ENCODE peak calls at places on chromosomes 3 and 15, in ten cellular contexts. O is ovary, S is GM12878, C is uterus, X is heart left ventricle, Y is psoas muscle, E is tibial artery, W is choroid plexus epithelial cell, V is stomach, T is DND-41. K is an unnamed sample.

GRCh38 chr3:120741837-120742197 is 499 bp downstream of the RABL3 start:
- DNase-seq in C (no peak), T (no peak), W (no peak), S (peak; percentile 26), O (no peak), E (no peak), V (peak; percentile 26), Y (no peak), X (no peak), K (no peak)

GRCh38 chr3:10397879-10398278 is 77.0 kb upstream of the SEC13 start:
- DNase-seq in X (no peak), T (no peak), V (no peak), W (no peak), Y (no peak), O (no peak), E (no peak), S (no peak), C (no peak), K (no peak)

GRCh38 chr3:194814878-194815357 is 129.2 kb downstream of the FAM43A start:
- DNase-seq in E (no peak), Y (no peak), S (no peak), C (no peak), O (no peak), X (no peak), V (no peak), T (no peak), W (no peak), K (no peak)

GRCh38 chr3:17070560-17070959 is 185.8 kb downstream of the PLCL2 start:
- DNase-seq in S (no peak), X (peak; percentile 68), T (no peak), C (no peak), Y (peak; percentile 25), O (peak; percentile 38), W (peak; percentile 83), V (no peak), E (peak; percentile 27), K (no peak)

GRCh38 chr15:91867581-91868026 is 14.1 kb downstream of the SLCO3A1 start:
- DNase-seq in E (peak; percentile 69), Y (peak; percentile 75), X (peak; percentile 83), C (peak; percentile 76), W (peak; percentile 31), T (no peak), S (no peak), V (peak; percentile 81), O (peak; percentile 78), K (no peak)

GRCh38 chr3:44125882-44126281 is 115.8 kb upstream of the TOPAZ1 start:
- DNase-seq in C (no peak), E (no peak), O (no peak), W (peak; percentile 23), S (no peak), X (no peak), V (no peak), T (no peak), Y (no peak), K (no peak)

GRCh38 chr15:69593981-69594966 is 141.7 kb downstream of the RPLP1 start:
- DNase-seq in E (peak; percentile 68), V (peak; percentile 92), C (peak; percentile 39), X (peak; percentile 74), W (peak; percentile 73), T (no peak), S (no peak), Y (peak; percentile 41), O (no peak), K (no peak)

GRCh38 chr3:47578691-47579632 is at the start of gene CSPG5:
- DNase-seq in C (no peak), S (no peak), O (peak; percentile 33), Y (peak; percentile 37), E (no peak), T (no peak), V (no peak), X (no peak), W (no peak), K (peak; percentile 27)

GRCh38 chr15:58457466-58457965 is 25.7 kb downstream of the LIPC start:
- DNase-seq in S (peak; percentile 88), W (peak; percentile 72), T (no peak), C (no peak), E (no peak), O (no peak), Y (no peak), X (no peak), V (no peak), K (peak; percentile 79)

GRCh38 chr3:195085356-195086130 is 185.4 kb downstream of the XXYLT1 start:
- DNase-seq in W (no peak), T (no peak), V (no peak), O (no peak), C (no peak), E (no peak), S (no peak), Y (peak; percentile 7), X (peak; percentile 53), K (no peak)

GRCh38 chr3:77038928-77039605 is 832 bp upstream of the ROBO2 start:
- DNase-seq in C (peak; percentile 16), E (no peak), Y (no peak), S (no peak), X (no peak), T (no peak), W (peak; percentile 34), V (no peak), O (peak; percentile 31), K (no peak)

GRCh38 chr3:89679686-89680085 is 572.3 kb downstream of the EPHA3 start:
- DNase-seq in O (no peak), Y (no peak), C (no peak), S (no peak), E (no peak), W (no peak), X (no peak), V (no peak), T (no peak), K (no peak)

GRCh38 chr15:97009036-97009555 is 678.6 kb downstream of the NR2F2 start:
- DNase-seq in W (peak; percentile 23), T (no peak), Y (no peak), V (no peak), S (no peak), E (no peak), X (no peak), C (no peak), O (no peak), K (no peak)

GRCh38 chr3:172274906-172275305 is 173.3 kb downstream of the GHSR start:
- DNase-seq in W (no peak), O (no peak), X (no peak), C (no peak), S (no peak), E (no peak), T (no peak), Y (no peak), V (no peak), K (no peak)

GRCh38 chr3:138833908-138834358 is 795 bp downstream of the PIK3CB start:
- DNase-seq in T (peak; percentile 21), W (peak; percentile 45), X (no peak), O (no peak), S (no peak), V (no peak), C (peak; percentile 22), Y (peak; percentile 41), E (peak; percentile 37), K (peak; percentile 38)

GRCh38 chr15:53115563-53115962 is 325.4 kb upstream of the ONECUT1 start:
- DNase-seq in C (no peak), V (no peak), S (no peak), X (no peak), T (no peak), E (no peak), Y (no peak), O (no peak), W (no peak), K (no peak)

GRCh38 chr3:123069021-123069381 is 2.2 kb downstream of the PDIA5 start:
- DNase-seq in E (no peak), O (no peak), S (no peak), Y (no peak), V (peak; percentile 78), X (no peak), C (no peak), W (no peak), T (no peak), K (no peak)

GRCh38 chr3:188153949-188154757 is at the start of gene LPP:
- DNase-seq in E (peak; percentile 76), X (peak; percentile 92), Y (peak; percentile 81), O (peak; percentile 77), S (no peak), C (peak; percentile 71), V (peak; percentile 85), T (peak; percentile 91), W (peak; percentile 70), K (peak; percentile 87)
- TF ChIP-seq CTCF in E (no peak), X (no peak), Y (no peak), O (peak; percentile 5), S (no peak), C (peak; percentile 10), V (no peak), T (peak; percentile 39), W (no peak), K (no peak)

GRCh38 chr3:189269356-189269755 is 97.6 kb downstream of the TPRG1 start:
- DNase-seq in C (no peak), X (no peak), T (no peak), E (no peak), O (no peak), Y (no peak), S (no peak), W (no peak), V (no peak), K (no peak)

GRCh38 chr3:189262746-189263145 is 91.0 kb downstream of the TPRG1 start:
- DNase-seq in W (no peak), Y (peak; percentile 56), X (peak; percentile 60), S (no peak), E (no peak), V (no peak), T (peak; percentile 22), O (no peak), C (no peak), K (no peak)

GRCh38 chr3:189272500-189273119 is 100.8 kb downstream of the TPRG1 start:
- DNase-seq in T (no peak), C (no peak), E (no peak), W (peak; percentile 34), S (no peak), V (no peak), X (no peak), O (no peak), Y (no peak), K (no peak)

GRCh38 chr3:189270248-189270832 is 98.6 kb downstream of the TPRG1 start:
- DNase-seq in X (peak; percentile 51), Y (peak; percentile 32), S (no peak), E (no peak), C (no peak), T (peak; percentile 39), W (peak; percentile 89), V (peak; percentile 71), O (no peak), K (peak; percentile 50)

GRCh38 chr3:189267981-189268613 is 96.3 kb downstream of the TPRG1 start:
- DNase-seq in V (no peak), X (no peak), Y (no peak), T (no peak), E (no peak), S (no peak), W (peak; percentile 49), C (no peak), O (no peak), K (no peak)
- TF ChIP-seq CTCF in V (no peak), X (no peak), Y (no peak), T (peak; percentile 31), E (no peak), S (no peak), W (peak; percentile 45), C (no peak), O (no peak), K (no peak)

GRCh38 chr3:94694894-94695293 is 632.0 kb downstream of the NSUN3 start:
- DNase-seq in X (no peak), E (no peak), V (no peak), C (no peak), Y (no peak), S (no peak), T (no peak), W (peak; percentile 19), O (no peak), K (no peak)
- TF ChIP-seq CTCF in X (no peak), E (no peak), V (no peak), C (no peak), Y (no peak), S (no peak), T (no peak), W (no peak), O (no peak), K (no peak)

GRCh38 chr3:52004158-52004787 is 8.6 kb upstream of the RPL29 start:
- DNase-seq in O (no peak), S (no peak), Y (peak; percentile 51), V (no peak), T (no peak), E (no peak), C (peak; percentile 65), X (peak; percentile 77), W (peak; percentile 67), K (no peak)
- TF ChIP-seq CTCF in O (no peak), S (peak; percentile 71), Y (peak; percentile 63), V (no peak), T (peak; percentile 39), E (peak; percentile 58), C (peak; percentile 48), X (peak; percentile 78), W (peak; percentile 80), K (no peak)

K was measured in activated CD8-positive, alpha-beta T cell treated with anti-CD3 and anti-CD28 coated beads for 36 hours.